ENCODE peak calls at places on chromosomes 7 and 10, in six cellular contexts. C is T-cell, W is H1, P is GDM1, U is neural progenitor cell, G is endothelial cell. E is an unnamed sample.

GRCh38 chr7:44305564-44306507 is 19.6 kb downstream of the CAMK2B start:
- DNase-seq in C (no peak), W (peak; percentile 32), P (no peak), U (no peak), G (no peak), E (peak; percentile 3)

GRCh38 chr10:126421745-126422144 is 33.5 kb upstream of the ADAM12 start:
- DNase-seq in C (no peak), W (no peak), P (no peak), U (no peak), G (no peak), E (no peak)

GRCh38 chr7:3991771-3992231 is 690.3 kb upstream of the FOXK1 start:
- DNase-seq in C (no peak), W (no peak), P (no peak), U (no peak), G (no peak), E (no peak)

GRCh38 chr7:36900988-36901710 is 176.9 kb upstream of the AOAH start:
- DNase-seq in C (no peak), W (no peak), P (no peak), U (no peak), G (no peak), E (no peak)

GRCh38 chr10:113153493-113154127 is 203.6 kb downstream of the TCF7L2 start:
- DNase-seq in C (no peak), W (no peak), P (no peak), U (no peak), G (no peak), E (no peak)

GRCh38 chr10:12198156-12198555 is 2.2 kb downstream of the CDC123 start:
- DNase-seq in C (no peak), W (no peak), P (no peak), U (no peak), G (no peak), E (no peak)

GRCh38 chr10:44206127-44206818 is 178.6 kb downstream of the CXCL12 start:
- DNase-seq in C (no peak), W (no peak), P (no peak), U (no peak), G (no peak), E (no peak)

GRCh38 chr7:6442114-6442513 is 5.6 kb downstream of the DAGLB start:
- DNase-seq in C (no peak), W (no peak), P (no peak), U (no peak), G (no peak), E (no peak)

GRCh38 chr10:97714401-97715258 is 1.1 kb downstream of the MARVELD1 start:
- DNase-seq in C (peak; percentile 32), W (peak; percentile 84), P (peak; percentile 70), U (peak; percentile 83), G (peak; percentile 60), E (peak; percentile 81)

GRCh38 chr10:103512591-103513382 is 19.3 kb downstream of the NEURL1 start:
- DNase-seq in C (no peak), W (no peak), P (no peak), U (no peak), G (no peak), E (no peak)

GRCh38 chr10:133260895-133261725 is 15.6 kb downstream of the ADAM8 start:
- DNase-seq in C (peak; percentile 73), W (no peak), P (no peak), U (peak; percentile 68), G (no peak), E (peak; percentile 79)

GRCh38 chr7:157656195-157656769 is 319.5 kb downstream of the DNAJB6 start:
- DNase-seq in C (no peak), W (no peak), P (no peak), U (no peak), G (no peak), E (peak; percentile 19)

GRCh38 chr7:88306590-88307048 is at the start of gene STEAP4:
- DNase-seq in C (peak; percentile 27), W (peak; percentile 69), P (no peak), U (peak; percentile 71), G (peak; percentile 70), E (peak; percentile 85)

GRCh38 chr10:50275650-50276235 is 24.4 kb upstream of the ASAH2 start:
- DNase-seq in C (peak; percentile 9), W (peak; percentile 63), P (no peak), U (peak; percentile 59), G (peak; percentile 63), E (peak; percentile 68)

GRCh38 chr10:15200626-15201025 is 32.1 kb upstream of the NMT2 start:
- DNase-seq in C (no peak), W (no peak), P (no peak), U (no peak), G (no peak), E (no peak)

GRCh38 chr10:129692695-129693094 is 225.7 kb downstream of the MGMT start:
- DNase-seq in C (no peak), W (no peak), P (no peak), U (no peak), G (no peak), E (no peak)

GRCh38 chr10:5416981-5417380 is 4.6 kb downstream of the NET1 start:
- DNase-seq in C (no peak), W (peak; percentile 58), P (no peak), U (peak; percentile 28), G (peak; percentile 17), E (no peak)

GRCh38 chr10:106931159-106931852 is 233.2 kb downstream of the SORCS1 start:
- DNase-seq in C (no peak), W (no peak), P (no peak), U (no peak), G (no peak), E (no peak)

GRCh38 chr7:148153611-148154010 is 437.0 kb upstream of the C7orf33 start:
- DNase-seq in C (no peak), W (no peak), P (no peak), U (no peak), G (no peak), E (no peak)

GRCh38 chr7:151261534-151261933 is 13.0 kb upstream of the SMARCD3 start:
- DNase-seq in C (no peak), W (no peak), P (no peak), U (no peak), G (no peak), E (no peak)

GRCh38 chr7:92179393-92179924 is 517 bp upstream of the LRRD1 start:
- DNase-seq in C (no peak), W (no peak), P (no peak), U (peak; percentile 4), G (peak; percentile 6), E (no peak)

GRCh38 chr10:110505130-110505815 is 7.6 kb downstream of the DUSP5 start:
- DNase-seq in C (no peak), W (no peak), P (no peak), U (no peak), G (no peak), E (no peak)

GRCh38 chr10:74891048-74891447 is 64.6 kb downstream of the KAT6B start:
- DNase-seq in C (no peak), W (no peak), P (no peak), U (no peak), G (no peak), E (no peak)

GRCh38 chr10:49539320-49539885 is 482 bp upstream of the ERCC6 start:
- DNase-seq in C (peak; percentile 38), W (peak; percentile 57), P (peak; percentile 36), U (peak; percentile 34), G (peak; percentile 58), E (peak; percentile 52)

GRCh38 chr7:2954433-2954853 is 89.2 kb downstream of the CARD11 start:
- DNase-seq in C (peak; percentile 29), W (no peak), P (no peak), U (no peak), G (no peak), E (peak; percentile 38)

GRCh38 chr7:27423290-27423689 is 180.7 kb downstream of the EVX1 start:
- DNase-seq in C (no peak), W (no peak), P (no peak), U (no peak), G (no peak), E (peak; percentile 72)

GRCh38 chr10:97549587-97550322 is 22.8 kb upstream of the ANKRD2 start:
- DNase-seq in C (no peak), W (no peak), P (no peak), U (peak; percentile 69), G (no peak), E (no peak)

GRCh38 chr7:82204694-82205093 is 238.9 kb downstream of the CACNA2D1 start:
- DNase-seq in C (no peak), W (no peak), P (no peak), U (no peak), G (no peak), E (no peak)

GRCh38 chr10:113053881-113054280 is 103.8 kb downstream of the TCF7L2 start:
- DNase-seq in C (no peak), W (no peak), P (no peak), U (peak; percentile 75), G (peak; percentile 55), E (no peak)

GRCh38 chr10:51300617-51301350 is 226.5 kb downstream of the PRKG1 start:
- DNase-seq in C (no peak), W (no peak), P (no peak), U (peak; percentile 16), G (no peak), E (no peak)